ENCODE peak calls at places on chromosomes 7 and 10, in nine cellular contexts. One of them, this sample, is unnamed.

GRCh38 chr7:20514364-20514763 is 101.1 kb upstream of the ABCB5 start:
- DNase-seq in neural progenitor cell: no peak
- DNase-seq in PC-9: peak; percentile 43
- DNase-seq in mesenchymal stem cell: peak; percentile 53
- DNase-seq in WERI-Rb-1: peak; percentile 89
- DNase-seq in upper lobe of right lung: no peak
- DNase-seq in CD4-positive, CD25-positive, alpha-beta regulatory T cell: no peak
- DNase-seq in cardiac muscle cell: peak; percentile 80
- DNase-seq in A549: no peak
- DNase-seq in this sample: no peak

GRCh38 chr7:80729586-80730320 is 91.3 kb downstream of the CD36 start:
- DNase-seq in neural progenitor cell: no peak
- DNase-seq in PC-9: no peak
- DNase-seq in mesenchymal stem cell: peak; percentile 30
- DNase-seq in WERI-Rb-1: no peak
- DNase-seq in upper lobe of right lung: no peak
- DNase-seq in CD4-positive, CD25-positive, alpha-beta regulatory T cell: no peak
- DNase-seq in cardiac muscle cell: peak; percentile 57
- DNase-seq in A549: no peak
- DNase-seq in this sample: no peak

GRCh38 chr10:103125323-103126267 is 67.5 kb downstream of the NT5C2 start:
- DNase-seq in neural progenitor cell: no peak
- DNase-seq in PC-9: no peak
- DNase-seq in mesenchymal stem cell: peak; percentile 46
- DNase-seq in WERI-Rb-1: peak; percentile 33
- DNase-seq in upper lobe of right lung: no peak
- DNase-seq in CD4-positive, CD25-positive, alpha-beta regulatory T cell: no peak
- DNase-seq in cardiac muscle cell: peak; percentile 71
- DNase-seq in A549: no peak
- DNase-seq in this sample: no peak

GRCh38 chr7:122532406-122533269 is 166.3 kb downstream of the RNF133 start:
- DNase-seq in neural progenitor cell: peak; percentile 23
- DNase-seq in PC-9: no peak
- DNase-seq in mesenchymal stem cell: peak; percentile 10
- DNase-seq in WERI-Rb-1: no peak
- DNase-seq in upper lobe of right lung: no peak
- DNase-seq in CD4-positive, CD25-positive, alpha-beta regulatory T cell: peak; percentile 0
- DNase-seq in cardiac muscle cell: peak; percentile 32
- DNase-seq in A549: no peak
- DNase-seq in this sample: no peak

GRCh38 chr10:46257099-46257498 is 29.7 kb upstream of the ANTXRL start:
- DNase-seq in neural progenitor cell: no peak
- DNase-seq in PC-9: no peak
- DNase-seq in mesenchymal stem cell: no peak
- DNase-seq in WERI-Rb-1: no peak
- DNase-seq in upper lobe of right lung: no peak
- DNase-seq in CD4-positive, CD25-positive, alpha-beta regulatory T cell: no peak
- DNase-seq in cardiac muscle cell: no peak
- DNase-seq in A549: no peak
- DNase-seq in this sample: no peak

GRCh38 chr10:86747796-86748581 is 8.4 kb upstream of the BMPR1A start:
- DNase-seq in neural progenitor cell: no peak
- DNase-seq in PC-9: no peak
- DNase-seq in mesenchymal stem cell: no peak
- DNase-seq in WERI-Rb-1: no peak
- DNase-seq in upper lobe of right lung: no peak
- DNase-seq in CD4-positive, CD25-positive, alpha-beta regulatory T cell: no peak
- DNase-seq in cardiac muscle cell: no peak
- DNase-seq in A549: peak; percentile 20
- DNase-seq in this sample: no peak

GRCh38 chr7:41987-42386 is 150.4 kb upstream of the FAM20C start:
- DNase-seq in neural progenitor cell: no peak
- DNase-seq in PC-9: no peak
- DNase-seq in mesenchymal stem cell: no peak
- DNase-seq in WERI-Rb-1: no peak
- DNase-seq in upper lobe of right lung: peak; percentile 23
- DNase-seq in CD4-positive, CD25-positive, alpha-beta regulatory T cell: no peak
- DNase-seq in cardiac muscle cell: no peak
- DNase-seq in A549: no peak
- DNase-seq in this sample: peak; percentile 14

GRCh38 chr7:64686493-64687184 is 20.7 kb downstream of the ZNF107 start:
- DNase-seq in neural progenitor cell: no peak
- DNase-seq in PC-9: peak; percentile 68
- DNase-seq in mesenchymal stem cell: no peak
- DNase-seq in WERI-Rb-1: no peak
- DNase-seq in upper lobe of right lung: no peak
- DNase-seq in CD4-positive, CD25-positive, alpha-beta regulatory T cell: no peak
- DNase-seq in cardiac muscle cell: no peak
- DNase-seq in A549: no peak
- DNase-seq in this sample: no peak

GRCh38 chr7:135673360-135673706 is 11.0 kb downstream of the STMP1 start:
- DNase-seq in neural progenitor cell: no peak
- DNase-seq in PC-9: no peak
- DNase-seq in mesenchymal stem cell: peak; percentile 43
- DNase-seq in WERI-Rb-1: no peak
- DNase-seq in upper lobe of right lung: no peak
- DNase-seq in CD4-positive, CD25-positive, alpha-beta regulatory T cell: no peak
- DNase-seq in cardiac muscle cell: peak; percentile 61
- DNase-seq in A549: no peak
- DNase-seq in this sample: no peak

GRCh38 chr7:155576900-155577508 is 30.6 kb upstream of the CNPY1 start:
- DNase-seq in neural progenitor cell: no peak
- DNase-seq in PC-9: peak; percentile 51
- DNase-seq in mesenchymal stem cell: no peak
- DNase-seq in WERI-Rb-1: no peak
- DNase-seq in upper lobe of right lung: peak; percentile 63
- DNase-seq in CD4-positive, CD25-positive, alpha-beta regulatory T cell: no peak
- DNase-seq in cardiac muscle cell: no peak
- DNase-seq in A549: no peak
- DNase-seq in this sample: no peak

GRCh38 chr7:50791921-50792341 is 9.2 kb upstream of the GRB10 start:
- DNase-seq in neural progenitor cell: peak; percentile 9
- DNase-seq in PC-9: peak; percentile 46
- DNase-seq in mesenchymal stem cell: peak; percentile 70
- DNase-seq in WERI-Rb-1: no peak
- DNase-seq in upper lobe of right lung: no peak
- DNase-seq in CD4-positive, CD25-positive, alpha-beta regulatory T cell: no peak
- DNase-seq in cardiac muscle cell: peak; percentile 80
- DNase-seq in A549: peak; percentile 43
- DNase-seq in this sample: no peak

GRCh38 chr10:117729156-117729555 is 186.6 kb downstream of the EMX2 start:
- DNase-seq in neural progenitor cell: no peak
- DNase-seq in PC-9: no peak
- DNase-seq in mesenchymal stem cell: no peak
- DNase-seq in WERI-Rb-1: no peak
- DNase-seq in upper lobe of right lung: no peak
- DNase-seq in CD4-positive, CD25-positive, alpha-beta regulatory T cell: no peak
- DNase-seq in cardiac muscle cell: no peak
- DNase-seq in A549: no peak
- DNase-seq in this sample: no peak

GRCh38 chr7:42746226-42746625 is 165.6 kb downstream of the C7orf25 start:
- DNase-seq in neural progenitor cell: no peak
- DNase-seq in PC-9: no peak
- DNase-seq in mesenchymal stem cell: no peak
- DNase-seq in WERI-Rb-1: no peak
- DNase-seq in upper lobe of right lung: no peak
- DNase-seq in CD4-positive, CD25-positive, alpha-beta regulatory T cell: no peak
- DNase-seq in cardiac muscle cell: peak; percentile 39
- DNase-seq in A549: no peak
- DNase-seq in this sample: no peak

GRCh38 chr10:4241724-4242345 is 456.8 kb upstream of the KLF6 start:
- DNase-seq in neural progenitor cell: peak; percentile 75
- DNase-seq in PC-9: no peak
- DNase-seq in mesenchymal stem cell: peak; percentile 100
- DNase-seq in WERI-Rb-1: no peak
- DNase-seq in upper lobe of right lung: no peak
- DNase-seq in CD4-positive, CD25-positive, alpha-beta regulatory T cell: no peak
- DNase-seq in cardiac muscle cell: peak; percentile 100
- DNase-seq in A549: no peak
- DNase-seq in this sample: no peak

GRCh38 chr7:94389381-94389780 is 5.3 kb upstream of the COL1A2 start:
- DNase-seq in neural progenitor cell: no peak
- DNase-seq in PC-9: no peak
- DNase-seq in mesenchymal stem cell: peak; percentile 39
- DNase-seq in WERI-Rb-1: no peak
- DNase-seq in upper lobe of right lung: no peak
- DNase-seq in CD4-positive, CD25-positive, alpha-beta regulatory T cell: no peak
- DNase-seq in cardiac muscle cell: peak; percentile 24
- DNase-seq in A549: no peak
- DNase-seq in this sample: no peak

GRCh38 chr7:75924251-75924650 is 9.3 kb downstream of the POR start:
- DNase-seq in neural progenitor cell: no peak
- DNase-seq in PC-9: no peak
- DNase-seq in mesenchymal stem cell: no peak
- DNase-seq in WERI-Rb-1: no peak
- DNase-seq in upper lobe of right lung: no peak
- DNase-seq in CD4-positive, CD25-positive, alpha-beta regulatory T cell: no peak
- DNase-seq in cardiac muscle cell: no peak
- DNase-seq in A549: no peak
- DNase-seq in this sample: no peak

GRCh38 chr7:151313857-151314256 is 27.8 kb upstream of the NUB1 start:
- DNase-seq in neural progenitor cell: no peak
- DNase-seq in PC-9: no peak
- DNase-seq in mesenchymal stem cell: no peak
- DNase-seq in WERI-Rb-1: no peak
- DNase-seq in upper lobe of right lung: no peak
- DNase-seq in CD4-positive, CD25-positive, alpha-beta regulatory T cell: no peak
- DNase-seq in cardiac muscle cell: peak; percentile 36
- DNase-seq in A549: no peak
- DNase-seq in this sample: no peak

DNA sequence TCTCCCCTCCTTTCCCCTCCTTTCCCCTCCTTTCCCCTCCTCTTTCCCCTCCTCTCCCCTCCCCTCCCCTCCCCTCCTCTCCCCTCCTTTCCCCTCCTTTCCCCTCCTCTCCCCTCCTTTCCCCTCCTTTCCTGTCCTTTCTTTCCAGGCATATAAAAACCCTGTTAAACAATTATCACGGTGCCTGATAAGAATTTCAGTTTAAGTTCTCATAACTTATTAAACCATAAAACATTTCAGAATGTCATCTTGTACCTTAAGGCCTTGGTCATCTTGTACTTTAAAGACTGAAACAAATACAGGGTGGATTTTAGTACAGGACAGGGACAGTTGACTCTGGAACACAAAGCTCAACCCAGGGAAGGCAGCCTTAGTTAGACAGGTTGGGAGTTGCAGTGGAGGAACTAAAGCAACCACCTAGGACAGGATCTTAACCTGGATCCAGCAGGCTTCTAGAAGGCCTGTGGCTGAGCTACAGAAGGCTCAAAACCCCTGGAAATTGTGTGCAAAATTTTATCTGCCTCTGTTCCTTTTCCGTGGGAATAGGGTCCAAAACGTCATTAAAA is 1.2 kb downstream of the AGR3 start:
- DNase-seq in neural progenitor cell: no peak
- DNase-seq in PC-9: no peak
- DNase-seq in mesenchymal stem cell: no peak
- DNase-seq in WERI-Rb-1: no peak
- DNase-seq in upper lobe of right lung: no peak
- DNase-seq in CD4-positive, CD25-positive, alpha-beta regulatory T cell: no peak
- DNase-seq in cardiac muscle cell: no peak
- DNase-seq in A549: no peak
- DNase-seq in this sample: no peak
- H3K27ac ChIP-seq in neural progenitor cell: no peak overlapping the region
- H3K27ac ChIP-seq in PC-9: no peak overlapping the region
- H3K27ac ChIP-seq in mesenchymal stem cell: no peak overlapping the region
- H3K27ac ChIP-seq in WERI-Rb-1: no peak overlapping the region
- H3K27ac ChIP-seq in upper lobe of right lung: peak overlapping the region; percentile 53
- H3K27ac ChIP-seq in CD4-positive, CD25-positive, alpha-beta regulatory T cell: no peak overlapping the region
- H3K27ac ChIP-seq in cardiac muscle cell: no peak overlapping the region
- H3K27ac ChIP-seq in A549: no peak overlapping the region
- H3K27ac ChIP-seq in this sample: peak overlapping the region; percentile 80

DNA sequence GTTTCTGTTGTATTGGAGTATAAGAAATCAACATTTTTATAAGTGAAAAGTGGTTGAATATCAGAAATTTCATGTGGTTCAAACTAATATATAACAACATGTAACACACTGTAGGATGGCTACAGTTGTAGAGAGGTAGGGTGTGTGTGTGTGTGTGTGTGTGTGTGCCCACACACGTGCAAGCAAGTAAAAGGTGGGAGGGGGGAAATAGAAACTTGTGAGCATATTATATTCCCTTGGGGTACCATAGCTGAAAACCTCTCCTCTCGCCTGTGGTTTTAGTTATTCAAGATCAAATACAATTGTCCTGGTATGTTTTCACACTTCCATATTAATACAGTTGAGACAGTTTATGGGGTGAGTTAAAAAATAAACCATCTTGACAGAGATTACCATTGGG is 26.2 kb downstream of the SMNDC1 start:
- DNase-seq in neural progenitor cell: no peak
- DNase-seq in PC-9: no peak
- DNase-seq in mesenchymal stem cell: no peak
- DNase-seq in WERI-Rb-1: no peak
- DNase-seq in upper lobe of right lung: no peak
- DNase-seq in CD4-positive, CD25-positive, alpha-beta regulatory T cell: no peak
- DNase-seq in cardiac muscle cell: no peak
- DNase-seq in A549: no peak
- DNase-seq in this sample: no peak
- H3K27ac ChIP-seq in neural progenitor cell: no peak overlapping the region
- H3K27ac ChIP-seq in PC-9: no peak overlapping the region
- H3K27ac ChIP-seq in mesenchymal stem cell: no peak overlapping the region
- H3K27ac ChIP-seq in WERI-Rb-1: no peak overlapping the region
- H3K27ac ChIP-seq in upper lobe of right lung: no peak overlapping the region
- H3K27ac ChIP-seq in CD4-positive, CD25-positive, alpha-beta regulatory T cell: no peak overlapping the region
- H3K27ac ChIP-seq in cardiac muscle cell: peak overlapping the region; percentile 7
- H3K27ac ChIP-seq in A549: no peak overlapping the region
- H3K27ac ChIP-seq in this sample: no peak overlapping the region

GRCh38 chr7:46934198-46934825 is 647.6 kb downstream of the TNS3 start:
- DNase-seq in neural progenitor cell: no peak
- DNase-seq in PC-9: peak; percentile 33
- DNase-seq in mesenchymal stem cell: peak; percentile 83
- DNase-seq in WERI-Rb-1: no peak
- DNase-seq in upper lobe of right lung: no peak
- DNase-seq in CD4-positive, CD25-positive, alpha-beta regulatory T cell: no peak
- DNase-seq in cardiac muscle cell: peak; percentile 36
- DNase-seq in A549: no peak
- DNase-seq in this sample: no peak
- H3K27ac ChIP-seq in neural progenitor cell: no peak overlapping the region
- H3K27ac ChIP-seq in PC-9: no peak overlapping the region
- H3K27ac ChIP-seq in mesenchymal stem cell: no peak overlapping the region
- H3K27ac ChIP-seq in WERI-Rb-1: no peak overlapping the region
- H3K27ac ChIP-seq in upper lobe of right lung: peak overlapping the region; percentile 32
- H3K27ac ChIP-seq in CD4-positive, CD25-positive, alpha-beta regulatory T cell: no peak overlapping the region
- H3K27ac ChIP-seq in cardiac muscle cell: no peak overlapping the region
- H3K27ac ChIP-seq in A549: no peak overlapping the region
- H3K27ac ChIP-seq in this sample: no peak overlapping the region

DNA sequence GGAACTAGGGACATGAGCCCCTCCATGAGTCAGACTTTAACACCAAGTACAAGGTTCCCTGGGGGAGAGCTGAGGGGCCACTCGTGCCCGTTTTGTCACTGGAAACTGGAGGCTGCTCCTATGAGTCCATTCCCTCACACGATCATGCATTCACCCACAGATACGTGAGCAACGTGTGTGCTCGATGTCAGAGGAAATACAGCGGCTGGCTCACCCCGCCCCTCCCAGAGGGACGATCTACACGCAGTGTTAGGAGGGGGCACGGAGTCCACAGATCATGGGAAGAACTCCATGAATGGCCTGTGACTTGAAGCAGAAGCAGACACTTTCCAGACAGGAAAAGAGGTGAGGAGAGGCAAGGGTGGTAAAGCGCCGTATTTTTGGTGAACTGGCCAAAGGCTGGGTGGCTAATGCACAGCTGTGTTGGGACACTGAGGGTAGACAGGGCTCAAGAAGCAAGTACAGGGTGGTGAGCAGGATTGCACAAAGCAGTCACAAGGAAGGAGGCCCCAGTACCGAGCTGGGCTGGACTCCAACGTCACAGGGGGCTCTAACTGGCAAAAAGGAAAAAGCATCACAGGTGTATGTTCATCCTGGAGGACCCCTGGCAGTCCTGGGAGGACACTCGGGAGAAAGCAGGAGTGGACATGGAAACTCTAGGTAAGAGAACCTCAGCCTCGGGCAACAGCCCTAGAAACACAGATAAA is 41.4 kb downstream of the TNS3 start:
- DNase-seq in neural progenitor cell: no peak
- DNase-seq in PC-9: no peak
- DNase-seq in mesenchymal stem cell: peak; percentile 72
- DNase-seq in WERI-Rb-1: no peak
- DNase-seq in upper lobe of right lung: no peak
- DNase-seq in CD4-positive, CD25-positive, alpha-beta regulatory T cell: no peak
- DNase-seq in cardiac muscle cell: no peak
- DNase-seq in A549: no peak
- DNase-seq in this sample: no peak
- H3K27ac ChIP-seq in neural progenitor cell: no peak overlapping the region
- H3K27ac ChIP-seq in PC-9: peak overlapping the region; percentile 29
- H3K27ac ChIP-seq in mesenchymal stem cell: peak overlapping the region; percentile 88
- H3K27ac ChIP-seq in WERI-Rb-1: no peak overlapping the region
- H3K27ac ChIP-seq in upper lobe of right lung: no peak overlapping the region
- H3K27ac ChIP-seq in CD4-positive, CD25-positive, alpha-beta regulatory T cell: no peak overlapping the region
- H3K27ac ChIP-seq in cardiac muscle cell: no peak overlapping the region
- H3K27ac ChIP-seq in A549: peak overlapping the region; percentile 67
- H3K27ac ChIP-seq in this sample: no peak overlapping the region